ENCODE peak calls at places on chromosomes 11 and 22, in ten cellular contexts. P is osteocyte; D is right lobe of liver; Q is A549; R is Calu3; Z is CD8-positive, alpha-beta T cell; W is HFFc6; U is foreskin fibroblast; X is WTC11; H is heart left ventricle. O is an unnamed sample.

GRCh38 chr22:48742556-48743343 is 1084.9 kb downstream of the BRD1 start:
- DNase-seq in P (peak; percentile 82), W (no peak), U (no peak), D (peak; percentile 39), R (no peak), Q (no peak), X (peak; percentile 7), H (no peak), Z (no peak), O (no peak)

GRCh38 chr11:1840780-1841480 is 2.1 kb downstream of the TNNI2 start:
- DNase-seq in U (no peak), Z (no peak), W (no peak), P (no peak), D (no peak), H (peak; percentile 20), X (no peak), R (no peak), Q (no peak), O (no peak)

GRCh38 chr11:72897506-72897905 is 83.3 kb downstream of the ATG16L2 start:
- DNase-seq in H (no peak), U (no peak), D (no peak), W (no peak), Q (no peak), P (no peak), R (no peak), X (no peak), Z (no peak), O (no peak)

GRCh38 chr11:45383229-45383628 is 97.1 kb upstream of the SYT13 start:
- DNase-seq in W (peak; percentile 30), D (no peak), R (no peak), Z (no peak), H (no peak), U (peak; percentile 19), X (no peak), P (no peak), Q (no peak), O (no peak)

GRCh38 chr22:47548953-47549740 is 786.7 kb downstream of the TBC1D22A start:
- DNase-seq in H (no peak), Q (no peak), P (peak; percentile 65), X (no peak), U (no peak), Z (no peak), W (no peak), D (peak; percentile 28), R (no peak), O (no peak)

GRCh38 chr11:85845052-85845631 is 10.0 kb upstream of the CCDC83 start:
- DNase-seq in U (peak; percentile 51), Q (no peak), W (peak; percentile 28), R (no peak), Z (no peak), D (no peak), X (no peak), P (no peak), H (no peak), O (no peak)

GRCh38 chr11:2299773-2300172 is 1.9 kb downstream of the C11orf21 start:
- DNase-seq in W (no peak), U (no peak), X (no peak), H (no peak), D (no peak), P (peak; percentile 70), Q (no peak), Z (no peak), R (no peak), O (no peak)

GRCh38 chr22:22928666-22929380 is 41.2 kb downstream of the IGLL5 start:
- DNase-seq in P (no peak), W (peak; percentile 31), Z (peak; percentile 41), U (peak; percentile 30), H (peak; percentile 39), R (peak; percentile 12), D (no peak), X (no peak), Q (no peak), O (no peak)

GRCh38 chr22:24105018-24105360 is 76.3 kb upstream of the SUSD2 start:
- DNase-seq in Q (no peak), D (no peak), Z (no peak), H (peak; percentile 43), P (no peak), U (peak; percentile 71), W (no peak), X (no peak), R (no peak), O (no peak)

GRCh38 chr22:24104307-24105017 is 76.8 kb upstream of the SUSD2 start:
- DNase-seq in D (no peak), X (no peak), Q (no peak), H (peak; percentile 10), Z (no peak), P (no peak), R (no peak), U (no peak), W (no peak), O (no peak)

GRCh38 chr22:24099661-24100060 is 81.6 kb upstream of the SUSD2 start:
- DNase-seq in X (no peak), R (no peak), W (no peak), Q (no peak), P (no peak), H (peak; percentile 61), D (peak; percentile 40), Z (no peak), U (no peak), O (no peak)

GRCh38 chr22:24102366-24103200 is 78.7 kb upstream of the SUSD2 start:
- DNase-seq in U (no peak), X (no peak), H (no peak), Q (no peak), Z (no peak), P (no peak), D (peak; percentile 40), W (no peak), R (no peak), O (no peak)

GRCh38 chr22:24101966-24102365 is 79.3 kb upstream of the SUSD2 start:
- DNase-seq in Z (no peak), D (peak; percentile 41), P (no peak), R (no peak), U (peak; percentile 24), H (peak; percentile 81), Q (no peak), W (no peak), X (no peak), O (no peak)
- TF ChIP-seq CTCF in Z (no peak), D (no peak), P (peak; percentile 18), R (no peak), U (no peak), H (peak; percentile 20), Q (no peak), W (no peak), X (no peak), O (no peak)

GRCh38 chr11:70897429-70897828 is 354.9 kb downstream of the SHANK2 start:
- DNase-seq in X (no peak), R (no peak), P (no peak), Q (no peak), H (no peak), W (no peak), D (no peak), U (no peak), Z (no peak), O (no peak)

GRCh38 chr11:70901951-70902521 is 350.3 kb downstream of the SHANK2 start:
- DNase-seq in X (no peak), Z (no peak), Q (no peak), H (no peak), D (no peak), P (no peak), U (no peak), R (no peak), W (no peak), O (no peak)

GRCh38 chr11:70900540-70900939 is 351.8 kb downstream of the SHANK2 start:
- DNase-seq in X (no peak), D (no peak), Z (no peak), U (no peak), W (no peak), Q (no peak), P (no peak), H (no peak), R (no peak), O (no peak)

GRCh38 chr11:70895061-70895670 is 357.2 kb downstream of the SHANK2 start:
- DNase-seq in X (no peak), D (no peak), Z (no peak), R (no peak), H (no peak), U (no peak), W (no peak), Q (no peak), P (no peak), O (no peak)

GRCh38 chr11:70899616-70900015 is 352.8 kb downstream of the SHANK2 start:
- DNase-seq in R (no peak), P (no peak), X (no peak), Q (no peak), D (no peak), U (no peak), W (no peak), H (no peak), Z (no peak), O (no peak)
- TF ChIP-seq CTCF in R (no peak), P (no peak), X (no peak), Q (no peak), D (no peak), U (no peak), W (no peak), H (no peak), Z (no peak), O (no peak)

DNA sequence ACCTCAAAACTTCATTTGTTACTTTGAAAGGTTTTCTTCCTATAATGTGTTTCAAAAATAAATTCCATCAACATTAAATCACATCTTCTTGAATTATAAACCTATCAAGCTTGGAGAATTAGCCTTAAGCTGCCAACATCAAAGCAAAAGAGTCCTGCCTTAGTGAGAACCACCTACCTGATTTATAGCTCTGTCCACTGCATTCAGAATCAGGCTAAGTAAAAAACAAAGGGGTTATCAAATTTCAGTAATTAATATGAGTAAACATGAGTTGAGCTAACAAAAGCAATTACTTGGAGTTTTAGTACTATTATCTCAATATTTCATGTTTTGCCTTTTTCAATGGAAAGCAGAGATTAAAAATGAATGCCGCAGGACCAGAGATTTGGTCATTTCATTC is 73.9 kb downstream of the CADM1 start:
- DNase-seq in P (no peak), R (no peak), Z (no peak), D (no peak), H (no peak), X (no peak), W (no peak), Q (no peak), U (no peak), O (no peak)
- TF ChIP-seq CTCF in P (no peak), R (no peak), Z (no peak), D (no peak), H (no peak), X (no peak), W (no peak), Q (no peak), U (no peak), O (no peak)

GRCh38 chr22:26681395-26681821 is 24.0 kb downstream of the MIAT start:
- DNase-seq in Z (no peak), H (no peak), D (no peak), W (peak; percentile 23), X (peak; percentile 68), R (no peak), U (peak; percentile 39), P (peak; percentile 84), Q (no peak), O (peak; percentile 21)

GRCh38 chr22:26675687-26676273 is 18.4 kb downstream of the MIAT start:
- DNase-seq in U (no peak), Z (no peak), X (no peak), R (no peak), W (no peak), D (no peak), H (no peak), P (no peak), Q (no peak), O (no peak)

GRCh38 chr22:26680485-26680884 is 23.1 kb downstream of the MIAT start:
- DNase-seq in R (no peak), X (no peak), Z (no peak), H (no peak), D (no peak), W (no peak), P (no peak), U (no peak), Q (no peak), O (no peak)

GRCh38 chr22:26677217-26677616 is 19.8 kb downstream of the MIAT start:
- DNase-seq in H (no peak), Z (no peak), R (no peak), D (no peak), X (no peak), W (no peak), U (no peak), P (no peak), Q (no peak), O (no peak)

DNA sequence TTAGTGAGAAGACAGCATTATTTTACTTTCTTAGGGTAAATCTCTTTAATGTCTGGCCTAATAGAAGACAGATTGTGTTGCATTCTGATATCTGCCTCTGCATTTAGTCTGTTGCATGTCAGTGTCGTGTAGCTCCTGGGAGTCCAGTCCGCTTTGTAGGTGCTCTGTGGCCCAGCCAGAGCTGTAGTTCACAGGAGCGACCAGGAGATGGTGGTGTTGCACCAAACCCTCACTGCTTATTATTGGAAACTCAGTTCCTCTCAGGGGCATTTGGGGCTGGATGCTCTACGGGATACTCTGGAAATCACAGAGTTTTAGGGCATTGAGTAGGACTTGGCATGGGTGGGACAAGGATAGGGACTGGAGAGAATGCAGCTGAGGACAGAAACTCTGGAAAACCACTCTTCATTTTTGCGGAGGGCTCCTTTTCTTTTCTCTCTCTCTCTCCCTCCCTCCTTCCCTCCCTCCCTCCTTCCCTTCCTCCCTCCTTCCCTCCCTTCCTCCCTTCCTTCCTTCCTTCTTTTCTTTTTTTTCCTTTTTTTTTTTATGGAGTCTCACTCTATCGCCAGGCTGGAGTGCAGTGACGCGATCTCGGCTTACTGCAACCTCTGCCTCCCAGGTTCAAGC is 21.7 kb downstream of the MIAT start:
- DNase-seq in D (peak; percentile 67), Q (peak; percentile 82), U (peak; percentile 87), W (peak; percentile 71), Z (peak; percentile 70), P (peak; percentile 94), R (peak; percentile 79), X (peak; percentile 89), H (peak; percentile 67), O (peak; percentile 89)
- TF ChIP-seq CTCF in D (peak; percentile 92), Q (peak; percentile 79), U (peak; percentile 93), W (peak; percentile 95), Z (peak; percentile 97), P (peak; percentile 95), R (peak; percentile 86), X (peak; percentile 86), H (peak; percentile 94), O (peak; percentile 79)

O was measured in endothelial cell.